ENCODE peak calls at places on chromosome 7, in nine cellular contexts. M is hepatic stellate cell; E is activated CD8-positive, alpha-beta T cell treated with anti-CD3 and anti-CD28 coated beads for 36 hours; V is NCI-H2171 treated with DMSO at 0.1 percent for 48 hours; X is caudate nucleus; T is RKO; H is GM13977; R is effector memory CD8-positive, alpha-beta T cell; P is prostate gland. O is an unnamed sample.

GRCh38 chr7:155377837-155378579 is 79.9 kb upstream of the EN2 start:
- DNase-seq in X (no peak), R (no peak), H (no peak), E (no peak), T (no peak), V (no peak), P (no peak), M (no peak), O (no peak)

GRCh38 chr7:155011081-155011480 is 8.2 kb upstream of the PAXIP1 start:
- DNase-seq in M (no peak), X (no peak), V (no peak), T (no peak), P (no peak), R (no peak), E (no peak), H (no peak), O (no peak)

GRCh38 chr7:36686499-36686898 is 37.8 kb downstream of the AOAH start:
- DNase-seq in T (peak), H (no peak), X (no peak), R (peak), M (no peak), P (no peak), V (no peak), E (peak), O (peak)

GRCh38 chr7:266851-267840 is 22.8 kb upstream of the FOXL3 start:
- DNase-seq in H (no peak), T (no peak), X (no peak), M (no peak), V (no peak), P (peak), R (no peak), E (peak), O (no peak)

GRCh38 chr7:37052673-37053072 is 328.4 kb upstream of the AOAH start:
- DNase-seq in X (no peak), R (no peak), M (no peak), E (peak), H (no peak), V (peak), P (no peak), T (peak), O (no peak)

GRCh38 chr7:16626388-16626787 is 19.2 kb downstream of the ANKMY2 start:
- DNase-seq in P (no peak), R (no peak), H (no peak), V (no peak), X (no peak), E (no peak), T (no peak), M (no peak), O (no peak)

GRCh38 chr7:1246871-1247526 is 14.3 kb downstream of the UNCX start:
- DNase-seq in H (no peak), V (no peak), R (no peak), X (no peak), T (no peak), M (no peak), P (no peak), E (no peak), O (no peak)

GRCh38 chr7:21011153-21011552 is 224.5 kb upstream of the SP8 start:
- DNase-seq in P (no peak), T (no peak), V (no peak), E (no peak), R (no peak), M (no peak), X (no peak), H (no peak), O (no peak)

GRCh38 chr7:5393748-5394147 is 29.9 kb downstream of the TNRC18 start:
- DNase-seq in T (no peak), R (no peak), E (no peak), P (no peak), V (no peak), M (no peak), X (no peak), H (no peak), O (no peak)